ENCODE peak calls at places on chromosomes 12 and 14, in six cellular contexts. Y is activated CD4-positive, alpha-beta T cell treated with anti-CD3 and anti-CD28 coated beads for 24 hours; X is smooth muscle cell of the brain vasculature; M is DMS153; D is CD14-positive monocyte; K is stimulated activated CD4-positive, alpha-beta T cell treated with anti-CD3 and anti-CD28 coated beads, Interleukin-15, amount 100 ng/mL, for 1 hour. F is an unnamed sample.

GRCh38 chr12:130146532-130146931 is 15.7 kb upstream of the FZD10 start:
- DNase-seq in M (no peak), Y (no peak), D (no peak), K (no peak), X (no peak), F (no peak)

GRCh38 chr14:92943855-92944570 is 21.1 kb downstream of the CHGA start:
- DNase-seq in Y (no peak), X (no peak), K (no peak), D (no peak), M (no peak), F (no peak)

GRCh38 chr14:77707355-77707723 is 484 bp downstream of the ALKBH1 start:
- DNase-seq in K (no peak), D (peak), Y (no peak), X (no peak), M (peak), F (peak)

GRCh38 chr12:94676011-94676709 is 25.8 kb upstream of the TMCC3 start:
- DNase-seq in Y (no peak), D (peak), K (no peak), X (no peak), M (no peak), F (no peak)

GRCh38 chr14:22994762-22995275 is 12.5 kb upstream of the AJUBA start:
- DNase-seq in X (no peak), K (no peak), M (no peak), Y (no peak), D (no peak), F (peak)

GRCh38 chr14:96582641-96582980 is 80.4 kb downstream of the PAPOLA start:
- DNase-seq in K (no peak), X (no peak), M (no peak), D (no peak), Y (no peak), F (no peak)

GRCh38 chr12:20491290-20491689 is 123.0 kb downstream of the PDE3A start:
- DNase-seq in K (no peak), X (no peak), Y (no peak), D (no peak), M (no peak), F (no peak)

GRCh38 chr12:17132336-17132735 is 526.4 kb upstream of the LMO3 start:
- DNase-seq in K (no peak), Y (no peak), D (no peak), M (no peak), X (no peak), F (no peak)

GRCh38 chr14:75363570-75364227 is 64.1 kb upstream of the JDP2 start:
- DNase-seq in K (no peak), X (no peak), Y (no peak), D (no peak), M (no peak), F (no peak)

GRCh38 chr12:19744760-19745218 is 305.5 kb downstream of the AEBP2 start:
- DNase-seq in K (no peak), X (no peak), M (peak), Y (no peak), D (no peak), F (peak)

GRCh38 chr14:98173291-98173690 is 1098.7 kb downstream of the BCL11B start:
- DNase-seq in X (no peak), K (peak), Y (no peak), D (no peak), M (no peak), F (no peak)

GRCh38 chr12:122013136-122013535 is 8.5 kb upstream of the BCL7A start:
- DNase-seq in D (no peak), X (no peak), K (no peak), Y (no peak), M (no peak), F (no peak)

GRCh38 chr12:74365178-74365964 is 172.3 kb upstream of the ATXN7L3B start:
- DNase-seq in D (no peak), M (no peak), Y (no peak), X (peak), K (no peak), F (peak)

GRCh38 chr14:29262979-29263378 is 496.4 kb downstream of the FOXG1 start:
- DNase-seq in K (no peak), X (no peak), M (no peak), D (no peak), Y (no peak), F (peak)

GRCh38 chr14:79166171-79166570 is 996.0 kb downstream of the NRXN3 start:
- DNase-seq in X (no peak), K (no peak), M (no peak), D (no peak), Y (no peak), F (no peak)

GRCh38 chr14:85172889-85173458 is 357.0 kb upstream of the FLRT2 start:
- DNase-seq in K (no peak), D (no peak), M (no peak), X (no peak), Y (no peak), F (no peak)

GRCh38 chr14:102196008-102196407 is 56.3 kb downstream of the WDR20 start:
- DNase-seq in M (no peak), K (no peak), D (no peak), Y (no peak), X (no peak), F (no peak)